ENCODE peak calls at places on chromosome X, in six cellular contexts. One of them, this sample, is unnamed.

GRCh38 chrX:83934220-83934619 is 73.3 kb downstream of the CYLC1 start:
- DNase-seq in heart right ventricle: no peak
- DNase-seq in kidney: no peak
- DNase-seq in cardiac muscle cell: peak; percentile 0
- DNase-seq in GM10248: no peak
- DNase-seq in stomach: no peak
- DNase-seq in this sample: no peak

GRCh38 chrX:905828-906566 is 275.4 kb downstream of the SHOX start:
- DNase-seq in heart right ventricle: no peak
- DNase-seq in cardiac muscle cell: no peak
- DNase-seq in kidney: no peak
- DNase-seq in stomach: no peak
- DNase-seq in GM10248: no peak
- DNase-seq in this sample: no peak

GRCh38 chrX:84047339-84047738 is 140.7 kb downstream of the RPS6KA6 start:
- DNase-seq in heart right ventricle: no peak
- DNase-seq in kidney: no peak
- DNase-seq in stomach: no peak
- DNase-seq in cardiac muscle cell: no peak
- DNase-seq in GM10248: no peak
- DNase-seq in this sample: no peak

GRCh38 chrX:34918091-34918736 is 24.4 kb upstream of the FAM47B start:
- DNase-seq in cardiac muscle cell: no peak
- DNase-seq in stomach: no peak
- DNase-seq in GM10248: no peak
- DNase-seq in kidney: no peak
- DNase-seq in heart right ventricle: no peak
- DNase-seq in this sample: no peak

GRCh38 chrX:106791495-106791894 is 11.0 kb upstream of the TBC1D8B start:
- DNase-seq in heart right ventricle: no peak
- DNase-seq in kidney: no peak
- DNase-seq in cardiac muscle cell: peak; percentile 6
- DNase-seq in GM10248: no peak
- DNase-seq in stomach: no peak
- DNase-seq in this sample: no peak

GRCh38 chrX:9807355-9808182 is 21.3 kb downstream of the SHROOM2 start:
- DNase-seq in kidney: no peak
- DNase-seq in heart right ventricle: no peak
- DNase-seq in GM10248: no peak
- DNase-seq in stomach: peak; percentile 70
- DNase-seq in cardiac muscle cell: peak; percentile 36
- DNase-seq in this sample: no peak

GRCh38 chrX:18598413-18598812 is 73.5 kb downstream of the RS1 start:
- DNase-seq in heart right ventricle: no peak
- DNase-seq in GM10248: no peak
- DNase-seq in stomach: no peak
- DNase-seq in cardiac muscle cell: no peak
- DNase-seq in kidney: no peak
- DNase-seq in this sample: no peak

GRCh38 chrX:18227458-18227857 is 6.8 kb upstream of the BEND2 start:
- DNase-seq in GM10248: no peak
- DNase-seq in cardiac muscle cell: no peak
- DNase-seq in heart right ventricle: no peak
- DNase-seq in kidney: no peak
- DNase-seq in stomach: no peak
- DNase-seq in this sample: no peak

GRCh38 chrX:71532078-71532752 is 689 bp upstream of the OGT start:
- DNase-seq in kidney: no peak
- DNase-seq in cardiac muscle cell: no peak
- DNase-seq in GM10248: no peak
- DNase-seq in heart right ventricle: no peak
- DNase-seq in stomach: no peak
- DNase-seq in this sample: peak; percentile 43

GRCh38 chrX:118655561-118656246 is 71.7 kb upstream of the IL13RA1 start:
- DNase-seq in cardiac muscle cell: no peak
- DNase-seq in kidney: no peak
- DNase-seq in GM10248: no peak
- DNase-seq in stomach: no peak
- DNase-seq in heart right ventricle: no peak
- DNase-seq in this sample: no peak

GRCh38 chrX:40945366-40945713 is 139.9 kb upstream of the USP9X start:
- DNase-seq in heart right ventricle: peak; percentile 23
- DNase-seq in cardiac muscle cell: no peak
- DNase-seq in stomach: no peak
- DNase-seq in GM10248: peak; percentile 43
- DNase-seq in kidney: no peak
- DNase-seq in this sample: peak; percentile 67

DNA sequence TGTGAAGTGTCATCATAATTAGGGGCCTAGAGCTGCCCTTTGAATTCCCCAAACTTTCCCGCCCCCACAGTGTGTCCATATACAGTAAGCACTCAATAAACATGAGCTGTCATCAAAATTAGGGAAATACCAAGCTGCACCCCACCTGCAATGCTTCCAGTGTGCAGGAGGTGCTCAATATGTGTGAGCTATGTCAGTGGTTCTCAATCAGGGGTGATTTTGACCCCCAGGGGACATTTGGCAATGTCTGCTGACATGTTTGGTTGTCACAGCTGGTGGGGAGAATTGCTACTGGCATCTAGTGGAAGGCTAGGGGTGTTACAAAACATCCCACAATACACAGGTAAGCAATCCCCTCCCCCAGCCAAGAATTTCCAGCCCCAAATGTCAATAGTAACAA is 750 bp downstream of the CFP start:
- DNase-seq in stomach: no peak
- DNase-seq in heart right ventricle: no peak
- DNase-seq in GM10248: no peak
- DNase-seq in cardiac muscle cell: no peak
- DNase-seq in kidney: no peak
- DNase-seq in this sample: no peak
- TF ChIP-seq CTCF in stomach: no peak
- TF ChIP-seq CTCF in heart right ventricle: peak; percentile 5
- TF ChIP-seq CTCF in GM10248: peak; percentile 36
- TF ChIP-seq CTCF in cardiac muscle cell: peak; percentile 12
- TF ChIP-seq CTCF in kidney: no peak
- TF ChIP-seq CTCF in this sample: no peak

GRCh38 chrX:17160971-17161370 is 214.0 kb upstream of the NHS start:
- DNase-seq in stomach: no peak
- DNase-seq in cardiac muscle cell: no peak
- DNase-seq in heart right ventricle: no peak
- DNase-seq in GM10248: no peak
- DNase-seq in kidney: no peak
- DNase-seq in this sample: no peak

GRCh38 chrX:17161991-17162390 is 213.0 kb upstream of the NHS start:
- DNase-seq in stomach: no peak
- DNase-seq in cardiac muscle cell: no peak
- DNase-seq in kidney: no peak
- DNase-seq in heart right ventricle: no peak
- DNase-seq in GM10248: no peak
- DNase-seq in this sample: no peak

GRCh38 chrX:17167915-17168314 is 207.1 kb upstream of the NHS start:
- DNase-seq in kidney: no peak
- DNase-seq in GM10248: no peak
- DNase-seq in heart right ventricle: no peak
- DNase-seq in stomach: no peak
- DNase-seq in cardiac muscle cell: no peak
- DNase-seq in this sample: no peak

GRCh38 chrX:17164936-17165335 is 210.1 kb upstream of the NHS start:
- DNase-seq in cardiac muscle cell: no peak
- DNase-seq in stomach: no peak
- DNase-seq in kidney: no peak
- DNase-seq in heart right ventricle: no peak
- DNase-seq in GM10248: no peak
- DNase-seq in this sample: no peak

DNA sequence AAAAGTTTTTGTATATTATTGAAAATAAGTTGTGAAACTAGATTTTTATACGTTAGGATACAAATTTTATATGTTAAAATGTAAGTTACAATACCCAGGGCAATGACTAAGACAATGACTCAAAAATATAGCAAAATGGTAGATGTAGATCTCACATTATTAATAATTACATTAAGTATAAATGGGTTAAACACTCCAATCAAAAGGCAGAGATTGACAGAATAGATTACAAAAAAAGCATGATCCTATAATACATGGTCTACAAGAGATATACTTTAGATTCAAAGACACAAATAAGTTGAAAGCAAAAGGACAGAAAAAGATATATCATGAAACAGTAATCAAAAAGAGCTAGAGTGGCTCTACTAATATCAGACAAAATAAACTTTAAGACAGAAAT is 210.9 kb upstream of the NHS start:
- DNase-seq in heart right ventricle: no peak
- DNase-seq in kidney: no peak
- DNase-seq in cardiac muscle cell: no peak
- DNase-seq in stomach: no peak
- DNase-seq in GM10248: no peak
- DNase-seq in this sample: no peak
- TF ChIP-seq CTCF in heart right ventricle: no peak
- TF ChIP-seq CTCF in kidney: no peak
- TF ChIP-seq CTCF in cardiac muscle cell: no peak
- TF ChIP-seq CTCF in stomach: no peak
- TF ChIP-seq CTCF in GM10248: no peak
- TF ChIP-seq CTCF in this sample: no peak

DNA sequence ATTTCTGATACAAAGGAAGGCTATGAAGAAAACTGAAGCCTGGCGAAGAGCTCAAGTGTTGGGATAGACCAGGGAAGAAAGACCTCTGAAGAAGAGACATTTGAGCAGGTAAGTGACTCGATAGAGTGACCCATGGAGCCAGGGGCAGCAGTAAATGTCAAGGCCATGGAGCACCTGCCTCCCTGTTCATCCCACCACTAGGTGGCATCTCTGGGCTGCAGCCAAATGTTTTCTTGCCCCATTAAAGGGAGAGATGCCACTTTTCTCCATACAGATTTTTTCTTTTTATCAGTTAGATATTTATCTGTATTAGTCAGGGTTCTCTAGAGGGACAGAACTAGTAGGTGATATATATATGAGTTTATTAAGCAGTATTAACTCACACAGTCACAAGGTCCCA is 4.9 kb upstream of the ZNF81 start:
- DNase-seq in stomach: peak; percentile 51
- DNase-seq in heart right ventricle: peak; percentile 12
- DNase-seq in kidney: no peak
- DNase-seq in cardiac muscle cell: peak; percentile 53
- DNase-seq in GM10248: peak; percentile 52
- DNase-seq in this sample: peak; percentile 52
- TF ChIP-seq CTCF in stomach: peak; percentile 18
- TF ChIP-seq CTCF in heart right ventricle: peak; percentile 55
- TF ChIP-seq CTCF in kidney: peak; percentile 44
- TF ChIP-seq CTCF in cardiac muscle cell: peak; percentile 52
- TF ChIP-seq CTCF in GM10248: peak; percentile 75
- TF ChIP-seq CTCF in this sample: peak; percentile 49

DNA sequence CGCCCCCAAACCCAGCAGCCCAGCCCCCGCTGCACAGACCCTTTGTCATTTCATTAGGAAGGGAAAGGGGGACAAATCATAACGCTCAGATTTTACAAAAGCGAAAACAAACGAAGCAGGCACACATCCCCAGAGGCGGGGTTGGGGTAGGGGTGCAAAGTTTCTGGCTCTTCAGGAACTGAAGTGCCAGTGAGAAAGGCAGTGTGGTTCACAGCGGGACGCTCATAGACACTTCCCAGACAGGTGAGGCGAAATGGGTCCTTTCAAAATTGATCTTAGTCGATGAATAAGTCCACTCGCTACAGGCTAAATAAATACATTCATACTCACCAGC is 1.2 kb upstream of the MBNL3 start:
- DNase-seq in cardiac muscle cell: no peak
- DNase-seq in heart right ventricle: no peak
- DNase-seq in kidney: no peak
- DNase-seq in stomach: no peak
- DNase-seq in GM10248: no peak
- DNase-seq in this sample: no peak
- TF ChIP-seq CTCF in cardiac muscle cell: no peak
- TF ChIP-seq CTCF in heart right ventricle: no peak
- TF ChIP-seq CTCF in kidney: no peak
- TF ChIP-seq CTCF in stomach: no peak
- TF ChIP-seq CTCF in GM10248: no peak
- TF ChIP-seq CTCF in this sample: no peak

GRCh38 chrX:120308959-120309872 is 2.0 kb downstream of the TMEM255A start:
- DNase-seq in stomach: peak; percentile 65
- DNase-seq in GM10248: peak; percentile 60
- DNase-seq in cardiac muscle cell: peak; percentile 78
- DNase-seq in kidney: peak; percentile 79
- DNase-seq in heart right ventricle: peak; percentile 36
- DNase-seq in this sample: peak; percentile 84
- TF ChIP-seq CTCF in stomach: peak; percentile 20
- TF ChIP-seq CTCF in GM10248: peak; percentile 64
- TF ChIP-seq CTCF in cardiac muscle cell: peak; percentile 40
- TF ChIP-seq CTCF in kidney: peak; percentile 31
- TF ChIP-seq CTCF in heart right ventricle: peak; percentile 27
- TF ChIP-seq CTCF in this sample: peak; percentile 43

GRCh38 chrX:15838017-15838416 is 16.6 kb downstream of the AP1S2 start:
- DNase-seq in stomach: no peak
- DNase-seq in kidney: no peak
- DNase-seq in GM10248: no peak
- DNase-seq in heart right ventricle: no peak
- DNase-seq in cardiac muscle cell: no peak
- DNase-seq in this sample: no peak
- TF ChIP-seq CTCF in stomach: no peak
- TF ChIP-seq CTCF in kidney: no peak
- TF ChIP-seq CTCF in GM10248: no peak
- TF ChIP-seq CTCF in heart right ventricle: no peak
- TF ChIP-seq CTCF in cardiac muscle cell: no peak
- TF ChIP-seq CTCF in this sample: no peak

GRCh38 chrX:79515529-79515928 is 148.4 kb upstream of the ITM2A start:
- DNase-seq in heart right ventricle: no peak
- DNase-seq in GM10248: no peak
- DNase-seq in kidney: no peak
- DNase-seq in cardiac muscle cell: no peak
- DNase-seq in stomach: no peak
- DNase-seq in this sample: no peak
- TF ChIP-seq CTCF in heart right ventricle: no peak
- TF ChIP-seq CTCF in GM10248: no peak
- TF ChIP-seq CTCF in kidney: no peak
- TF ChIP-seq CTCF in cardiac muscle cell: no peak
- TF ChIP-seq CTCF in stomach: no peak
- TF ChIP-seq CTCF in this sample: no peak

DNA sequence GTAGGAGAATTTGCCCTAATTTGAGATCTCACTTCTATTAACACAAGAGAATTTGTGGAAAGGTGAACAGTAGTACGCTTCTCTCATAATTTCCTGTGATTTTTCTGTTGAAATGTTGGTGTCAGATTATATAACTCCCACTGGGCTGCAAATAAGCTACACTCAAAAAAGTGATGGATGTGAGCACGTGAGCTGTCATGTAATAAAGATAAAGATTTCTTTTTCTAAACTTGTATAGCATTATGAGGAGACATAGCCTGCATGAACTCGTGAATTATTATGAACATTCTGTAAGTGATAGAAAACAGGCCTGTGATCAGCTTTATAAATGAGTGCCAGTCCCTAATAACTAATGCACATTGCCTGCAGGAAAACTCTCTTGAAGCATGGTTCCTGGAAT is 356.6 kb upstream of the ACTRT1 start:
- DNase-seq in kidney: no peak
- DNase-seq in heart right ventricle: no peak
- DNase-seq in stomach: no peak
- DNase-seq in cardiac muscle cell: no peak
- DNase-seq in GM10248: no peak
- DNase-seq in this sample: no peak
- TF ChIP-seq CTCF in kidney: no peak
- TF ChIP-seq CTCF in heart right ventricle: no peak
- TF ChIP-seq CTCF in stomach: no peak
- TF ChIP-seq CTCF in cardiac muscle cell: no peak
- TF ChIP-seq CTCF in GM10248: no peak
- TF ChIP-seq CTCF in this sample: no peak